ENCODE peak calls at places on chromosomes 4 and X, in eight cellular contexts. One of them, this sample, is unnamed.

GRCh38 chr4:108051343-108051742 is 61.7 kb downstream of the HADH start:
- DNase-seq in activated CD4-positive, alpha-beta T cell treated with anti-CD3 and anti-CD28 coated beads, Interleukin-2, amount 50 U/mL, for 1 hour: no peak
- DNase-seq in left colon: no peak
- DNase-seq in kidney epithelial cell: no peak
- DNase-seq in stimulated activated CD4-positive, alpha-beta T cell treated with anti-CD3 and anti-CD28 coated beads, TNF-alpha, amount 100 ng/mL, for 4 hours: no peak
- DNase-seq in NCI-H1417 treated with DMSO at 0.1 percent for 48 hours: no peak
- DNase-seq in NCI-H460: no peak
- DNase-seq in activated T-helper 1 cell treated with anti-CD3 and anti-CD28 coated beads, Interleukin-12 subunit alpha, Interleukin-12 subunit beta, Interleukin-2, Interleukin-4 antibody, amounts not matched to agents 30 ng/mL and 10 ng/mL and 1 ng/mL, durations not matched to agents 14 hours and 24 hours and 36 hours: no peak
- DNase-seq in this sample: no peak

GRCh38 chr4:766152-766515 is 59.8 kb downstream of the CPLX1 start:
- DNase-seq in activated CD4-positive, alpha-beta T cell treated with anti-CD3 and anti-CD28 coated beads, Interleukin-2, amount 50 U/mL, for 1 hour: no peak
- DNase-seq in left colon: no peak
- DNase-seq in kidney epithelial cell: no peak
- DNase-seq in stimulated activated CD4-positive, alpha-beta T cell treated with anti-CD3 and anti-CD28 coated beads, TNF-alpha, amount 100 ng/mL, for 4 hours: no peak
- DNase-seq in NCI-H1417 treated with DMSO at 0.1 percent for 48 hours: no peak
- DNase-seq in NCI-H460: no peak
- DNase-seq in activated T-helper 1 cell treated with anti-CD3 and anti-CD28 coated beads, Interleukin-12 subunit alpha, Interleukin-12 subunit beta, Interleukin-2, Interleukin-4 antibody, amounts not matched to agents 30 ng/mL and 10 ng/mL and 1 ng/mL, durations not matched to agents 14 hours and 24 hours and 36 hours: no peak
- DNase-seq in this sample: no peak

GRCh38 chr4:62495039-62495438 is 1294.9 kb downstream of the ADGRL3 start:
- DNase-seq in activated CD4-positive, alpha-beta T cell treated with anti-CD3 and anti-CD28 coated beads, Interleukin-2, amount 50 U/mL, for 1 hour: no peak
- DNase-seq in left colon: no peak
- DNase-seq in kidney epithelial cell: no peak
- DNase-seq in stimulated activated CD4-positive, alpha-beta T cell treated with anti-CD3 and anti-CD28 coated beads, TNF-alpha, amount 100 ng/mL, for 4 hours: no peak
- DNase-seq in NCI-H1417 treated with DMSO at 0.1 percent for 48 hours: no peak
- DNase-seq in NCI-H460: no peak
- DNase-seq in activated T-helper 1 cell treated with anti-CD3 and anti-CD28 coated beads, Interleukin-12 subunit alpha, Interleukin-12 subunit beta, Interleukin-2, Interleukin-4 antibody, amounts not matched to agents 30 ng/mL and 10 ng/mL and 1 ng/mL, durations not matched to agents 14 hours and 24 hours and 36 hours: no peak
- DNase-seq in this sample: no peak

GRCh38 chr4:154082760-154083530 is 294.1 kb upstream of the SFRP2 start:
- DNase-seq in activated CD4-positive, alpha-beta T cell treated with anti-CD3 and anti-CD28 coated beads, Interleukin-2, amount 50 U/mL, for 1 hour: no peak
- DNase-seq in left colon: no peak
- DNase-seq in kidney epithelial cell: peak; percentile 19
- DNase-seq in stimulated activated CD4-positive, alpha-beta T cell treated with anti-CD3 and anti-CD28 coated beads, TNF-alpha, amount 100 ng/mL, for 4 hours: no peak
- DNase-seq in NCI-H1417 treated with DMSO at 0.1 percent for 48 hours: no peak
- DNase-seq in NCI-H460: no peak
- DNase-seq in activated T-helper 1 cell treated with anti-CD3 and anti-CD28 coated beads, Interleukin-12 subunit alpha, Interleukin-12 subunit beta, Interleukin-2, Interleukin-4 antibody, amounts not matched to agents 30 ng/mL and 10 ng/mL and 1 ng/mL, durations not matched to agents 14 hours and 24 hours and 36 hours: no peak
- DNase-seq in this sample: no peak

GRCh38 chr4:127141857-127142256 is 490.9 kb upstream of the INTU start:
- DNase-seq in activated CD4-positive, alpha-beta T cell treated with anti-CD3 and anti-CD28 coated beads, Interleukin-2, amount 50 U/mL, for 1 hour: no peak
- DNase-seq in left colon: no peak
- DNase-seq in kidney epithelial cell: no peak
- DNase-seq in stimulated activated CD4-positive, alpha-beta T cell treated with anti-CD3 and anti-CD28 coated beads, TNF-alpha, amount 100 ng/mL, for 4 hours: no peak
- DNase-seq in NCI-H1417 treated with DMSO at 0.1 percent for 48 hours: no peak
- DNase-seq in NCI-H460: no peak
- DNase-seq in activated T-helper 1 cell treated with anti-CD3 and anti-CD28 coated beads, Interleukin-12 subunit alpha, Interleukin-12 subunit beta, Interleukin-2, Interleukin-4 antibody, amounts not matched to agents 30 ng/mL and 10 ng/mL and 1 ng/mL, durations not matched to agents 14 hours and 24 hours and 36 hours: no peak
- DNase-seq in this sample: no peak

GRCh38 chr4:129240816-129241215 is 144.9 kb downstream of the C4orf33 start:
- DNase-seq in activated CD4-positive, alpha-beta T cell treated with anti-CD3 and anti-CD28 coated beads, Interleukin-2, amount 50 U/mL, for 1 hour: no peak
- DNase-seq in left colon: no peak
- DNase-seq in kidney epithelial cell: peak; percentile 26
- DNase-seq in stimulated activated CD4-positive, alpha-beta T cell treated with anti-CD3 and anti-CD28 coated beads, TNF-alpha, amount 100 ng/mL, for 4 hours: no peak
- DNase-seq in NCI-H1417 treated with DMSO at 0.1 percent for 48 hours: no peak
- DNase-seq in NCI-H460: no peak
- DNase-seq in activated T-helper 1 cell treated with anti-CD3 and anti-CD28 coated beads, Interleukin-12 subunit alpha, Interleukin-12 subunit beta, Interleukin-2, Interleukin-4 antibody, amounts not matched to agents 30 ng/mL and 10 ng/mL and 1 ng/mL, durations not matched to agents 14 hours and 24 hours and 36 hours: no peak
- DNase-seq in this sample: no peak

GRCh38 chr4:146520894-146521542 is 722 bp downstream of the SLC10A7 start:
- DNase-seq in activated CD4-positive, alpha-beta T cell treated with anti-CD3 and anti-CD28 coated beads, Interleukin-2, amount 50 U/mL, for 1 hour: peak; percentile 6
- DNase-seq in left colon: peak; percentile 61
- DNase-seq in kidney epithelial cell: no peak
- DNase-seq in stimulated activated CD4-positive, alpha-beta T cell treated with anti-CD3 and anti-CD28 coated beads, TNF-alpha, amount 100 ng/mL, for 4 hours: no peak
- DNase-seq in NCI-H1417 treated with DMSO at 0.1 percent for 48 hours: no peak
- DNase-seq in NCI-H460: peak; percentile 28
- DNase-seq in activated T-helper 1 cell treated with anti-CD3 and anti-CD28 coated beads, Interleukin-12 subunit alpha, Interleukin-12 subunit beta, Interleukin-2, Interleukin-4 antibody, amounts not matched to agents 30 ng/mL and 10 ng/mL and 1 ng/mL, durations not matched to agents 14 hours and 24 hours and 36 hours: peak; percentile 26
- DNase-seq in this sample: no peak

GRCh38 chr4:1759818-1760223 is 33.3 kb upstream of the FGFR3 start:
- DNase-seq in activated CD4-positive, alpha-beta T cell treated with anti-CD3 and anti-CD28 coated beads, Interleukin-2, amount 50 U/mL, for 1 hour: no peak
- DNase-seq in left colon: no peak
- DNase-seq in kidney epithelial cell: no peak
- DNase-seq in stimulated activated CD4-positive, alpha-beta T cell treated with anti-CD3 and anti-CD28 coated beads, TNF-alpha, amount 100 ng/mL, for 4 hours: no peak
- DNase-seq in NCI-H1417 treated with DMSO at 0.1 percent for 48 hours: no peak
- DNase-seq in NCI-H460: no peak
- DNase-seq in activated T-helper 1 cell treated with anti-CD3 and anti-CD28 coated beads, Interleukin-12 subunit alpha, Interleukin-12 subunit beta, Interleukin-2, Interleukin-4 antibody, amounts not matched to agents 30 ng/mL and 10 ng/mL and 1 ng/mL, durations not matched to agents 14 hours and 24 hours and 36 hours: no peak
- DNase-seq in this sample: no peak

GRCh38 chr4:141307241-141307689 is 86.6 kb downstream of the ZNF330 start:
- DNase-seq in activated CD4-positive, alpha-beta T cell treated with anti-CD3 and anti-CD28 coated beads, Interleukin-2, amount 50 U/mL, for 1 hour: peak; percentile 34
- DNase-seq in left colon: peak; percentile 30
- DNase-seq in kidney epithelial cell: peak; percentile 98
- DNase-seq in stimulated activated CD4-positive, alpha-beta T cell treated with anti-CD3 and anti-CD28 coated beads, TNF-alpha, amount 100 ng/mL, for 4 hours: peak; percentile 5
- DNase-seq in NCI-H1417 treated with DMSO at 0.1 percent for 48 hours: peak; percentile 1
- DNase-seq in NCI-H460: peak; percentile 29
- DNase-seq in activated T-helper 1 cell treated with anti-CD3 and anti-CD28 coated beads, Interleukin-12 subunit alpha, Interleukin-12 subunit beta, Interleukin-2, Interleukin-4 antibody, amounts not matched to agents 30 ng/mL and 10 ng/mL and 1 ng/mL, durations not matched to agents 14 hours and 24 hours and 36 hours: peak; percentile 49
- DNase-seq in this sample: no peak

GRCh38 chr4:102825261-102826071 is 1.9 kb downstream of the UBE2D3 start:
- DNase-seq in activated CD4-positive, alpha-beta T cell treated with anti-CD3 and anti-CD28 coated beads, Interleukin-2, amount 50 U/mL, for 1 hour: peak; percentile 16
- DNase-seq in left colon: peak; percentile 37
- DNase-seq in kidney epithelial cell: no peak
- DNase-seq in stimulated activated CD4-positive, alpha-beta T cell treated with anti-CD3 and anti-CD28 coated beads, TNF-alpha, amount 100 ng/mL, for 4 hours: no peak
- DNase-seq in NCI-H1417 treated with DMSO at 0.1 percent for 48 hours: no peak
- DNase-seq in NCI-H460: peak; percentile 35
- DNase-seq in activated T-helper 1 cell treated with anti-CD3 and anti-CD28 coated beads, Interleukin-12 subunit alpha, Interleukin-12 subunit beta, Interleukin-2, Interleukin-4 antibody, amounts not matched to agents 30 ng/mL and 10 ng/mL and 1 ng/mL, durations not matched to agents 14 hours and 24 hours and 36 hours: peak; percentile 17
- DNase-seq in this sample: no peak

GRCh38 chrX:27254663-27255062 is 208.5 kb downstream of the PPP4R3C start:
- DNase-seq in activated CD4-positive, alpha-beta T cell treated with anti-CD3 and anti-CD28 coated beads, Interleukin-2, amount 50 U/mL, for 1 hour: no peak
- DNase-seq in left colon: no peak
- DNase-seq in kidney epithelial cell: no peak
- DNase-seq in stimulated activated CD4-positive, alpha-beta T cell treated with anti-CD3 and anti-CD28 coated beads, TNF-alpha, amount 100 ng/mL, for 4 hours: no peak
- DNase-seq in NCI-H1417 treated with DMSO at 0.1 percent for 48 hours: no peak
- DNase-seq in NCI-H460: no peak
- DNase-seq in activated T-helper 1 cell treated with anti-CD3 and anti-CD28 coated beads, Interleukin-12 subunit alpha, Interleukin-12 subunit beta, Interleukin-2, Interleukin-4 antibody, amounts not matched to agents 30 ng/mL and 10 ng/mL and 1 ng/mL, durations not matched to agents 14 hours and 24 hours and 36 hours: no peak
- DNase-seq in this sample: no peak

This sample was measured in NCI-H1436 treated with DMSO at 0.1 percent for 48 hours.